ENCODE peak calls at places on chromosomes 5 and 9, in four cellular contexts. One of them, this sample, is unnamed.

GRCh38 chr9:121759996-121760395 is 108.6 kb downstream of the DAB2IP start:
- DNase-seq in GM13976: no peak
- DNase-seq in foreskin fibroblast: no peak
- DNase-seq in MCF 10A: no peak
- DNase-seq in this sample: no peak

GRCh38 chr9:87434341-87434740 is 63.3 kb upstream of the DAPK1 start:
- DNase-seq in GM13976: no peak
- DNase-seq in foreskin fibroblast: no peak
- DNase-seq in MCF 10A: no peak
- DNase-seq in this sample: no peak

GRCh38 chr9:121498487-121499176 is 1.0 kb downstream of the GGTA1 start:
- DNase-seq in GM13976: peak; percentile 44
- DNase-seq in foreskin fibroblast: peak; percentile 47
- DNase-seq in MCF 10A: peak; percentile 30
- DNase-seq in this sample: no peak

GRCh38 chr9:120904999-120905793 is 21.4 kb downstream of the TRAF1 start:
- DNase-seq in GM13976: no peak
- DNase-seq in foreskin fibroblast: no peak
- DNase-seq in MCF 10A: no peak
- DNase-seq in this sample: no peak

GRCh38 chr9:112295174-112295573 is 38.2 kb downstream of the PTBP3 start:
- DNase-seq in GM13976: no peak
- DNase-seq in foreskin fibroblast: no peak
- DNase-seq in MCF 10A: no peak
- DNase-seq in this sample: no peak

GRCh38 chr9:128144239-128145181 is 4.7 kb upstream of the LCN2 start:
- DNase-seq in GM13976: no peak
- DNase-seq in foreskin fibroblast: no peak
- DNase-seq in MCF 10A: no peak
- DNase-seq in this sample: peak; percentile 8

GRCh38 chr5:139180850-139181785 is 17.1 kb downstream of the SIL1 start:
- DNase-seq in GM13976: no peak
- DNase-seq in foreskin fibroblast: no peak
- DNase-seq in MCF 10A: no peak
- DNase-seq in this sample: no peak

GRCh38 chr9:37944671-37945481 is 40.9 kb upstream of the SLC25A51 start:
- DNase-seq in GM13976: no peak
- DNase-seq in foreskin fibroblast: no peak
- DNase-seq in MCF 10A: peak; percentile 74
- DNase-seq in this sample: no peak

GRCh38 chr5:64947031-64947430 is 178.3 kb downstream of the CWC27 start:
- DNase-seq in GM13976: no peak
- DNase-seq in foreskin fibroblast: no peak
- DNase-seq in MCF 10A: peak; percentile 35
- DNase-seq in this sample: no peak

GRCh38 chr5:151034422-151035379 is 14.3 kb downstream of the GPX3 start:
- DNase-seq in GM13976: no peak
- DNase-seq in foreskin fibroblast: no peak
- DNase-seq in MCF 10A: peak; percentile 79
- DNase-seq in this sample: no peak

GRCh38 chr5:157143127-157143959 is 678 bp upstream of the MED7 start:
- DNase-seq in GM13976: peak; percentile 66
- DNase-seq in foreskin fibroblast: peak; percentile 10
- DNase-seq in MCF 10A: peak; percentile 38
- DNase-seq in this sample: peak; percentile 31

GRCh38 chr5:120510994-120511686 is 47.0 kb downstream of the PRR16 start:
- DNase-seq in GM13976: no peak
- DNase-seq in foreskin fibroblast: no peak
- DNase-seq in MCF 10A: no peak
- DNase-seq in this sample: no peak

GRCh38 chr9:94692601-94693000 is 33.9 kb upstream of the AOPEP start:
- DNase-seq in GM13976: no peak
- DNase-seq in foreskin fibroblast: no peak
- DNase-seq in MCF 10A: no peak
- DNase-seq in this sample: no peak

GRCh38 chr5:135264451-135265445 is 134.3 kb downstream of the MACROH2A1 start:
- DNase-seq in GM13976: no peak
- DNase-seq in foreskin fibroblast: no peak
- DNase-seq in MCF 10A: no peak
- DNase-seq in this sample: no peak

GRCh38 chr5:92402045-92402444 is 1018.9 kb upstream of the ARRDC3 start:
- DNase-seq in GM13976: no peak
- DNase-seq in foreskin fibroblast: peak; percentile 20
- DNase-seq in MCF 10A: no peak
- DNase-seq in this sample: no peak

GRCh38 chr9:124471761-124472160 is 21.5 kb downstream of the ADGRD2 start:
- DNase-seq in GM13976: no peak
- DNase-seq in foreskin fibroblast: no peak
- DNase-seq in MCF 10A: no peak
- DNase-seq in this sample: no peak

GRCh38 chr5:158560170-158560569 is 539.5 kb downstream of the EBF1 start:
- DNase-seq in GM13976: peak; percentile 54
- DNase-seq in foreskin fibroblast: no peak
- DNase-seq in MCF 10A: peak; percentile 65
- DNase-seq in this sample: peak; percentile 82

GRCh38 chr9:135188681-135189151 is 101.2 kb downstream of the OLFM1 start:
- DNase-seq in GM13976: no peak
- DNase-seq in foreskin fibroblast: no peak
- DNase-seq in MCF 10A: no peak
- DNase-seq in this sample: no peak

GRCh38 chr5:1511651-1512540 is 11.9 kb downstream of the LPCAT1 start:
- DNase-seq in GM13976: no peak
- DNase-seq in foreskin fibroblast: peak; percentile 86
- DNase-seq in MCF 10A: peak; percentile 19
- DNase-seq in this sample: peak; percentile 42

GRCh38 chr9:108654566-108654965 is 201.2 kb downstream of the ACTL7B start:
- DNase-seq in GM13976: no peak
- DNase-seq in foreskin fibroblast: no peak
- DNase-seq in MCF 10A: no peak
- DNase-seq in this sample: no peak

GRCh38 chr5:134541736-134542376 is 16.4 kb downstream of the JADE2 start:
- DNase-seq in GM13976: peak; percentile 68
- DNase-seq in foreskin fibroblast: no peak
- DNase-seq in MCF 10A: peak; percentile 35
- DNase-seq in this sample: no peak

GRCh38 chr5:180623411-180623834 is 26.0 kb downstream of the FLT4 start:
- DNase-seq in GM13976: no peak
- DNase-seq in foreskin fibroblast: no peak
- DNase-seq in MCF 10A: no peak
- DNase-seq in this sample: no peak

GRCh38 chr9:72477862-72478564 is 43.4 kb upstream of the TMC1 start:
- DNase-seq in GM13976: peak; percentile 40
- DNase-seq in foreskin fibroblast: peak; percentile 56
- DNase-seq in MCF 10A: peak; percentile 86
- DNase-seq in this sample: no peak

GRCh38 chr9:114072181-114073140 is 5.6 kb downstream of the AMBP start:
- DNase-seq in GM13976: no peak
- DNase-seq in foreskin fibroblast: no peak
- DNase-seq in MCF 10A: peak; percentile 28
- DNase-seq in this sample: no peak

GRCh38 chr5:75603421-75603820 is 7.8 kb upstream of the ANKDD1B start:
- DNase-seq in GM13976: no peak
- DNase-seq in foreskin fibroblast: no peak
- DNase-seq in MCF 10A: no peak
- DNase-seq in this sample: no peak

GRCh38 chr9:1871486-1872181 is 143.5 kb upstream of the SMARCA2 start:
- DNase-seq in GM13976: no peak
- DNase-seq in foreskin fibroblast: no peak
- DNase-seq in MCF 10A: peak; percentile 36
- DNase-seq in this sample: no peak

GRCh38 chr9:1870915-1871314 is 144.2 kb upstream of the SMARCA2 start:
- DNase-seq in GM13976: no peak
- DNase-seq in foreskin fibroblast: no peak
- DNase-seq in MCF 10A: no peak
- DNase-seq in this sample: no peak

GRCh38 chr9:1875251-1875851 is 139.8 kb upstream of the SMARCA2 start:
- DNase-seq in GM13976: no peak
- DNase-seq in foreskin fibroblast: no peak
- DNase-seq in MCF 10A: no peak
- DNase-seq in this sample: no peak

DNA sequence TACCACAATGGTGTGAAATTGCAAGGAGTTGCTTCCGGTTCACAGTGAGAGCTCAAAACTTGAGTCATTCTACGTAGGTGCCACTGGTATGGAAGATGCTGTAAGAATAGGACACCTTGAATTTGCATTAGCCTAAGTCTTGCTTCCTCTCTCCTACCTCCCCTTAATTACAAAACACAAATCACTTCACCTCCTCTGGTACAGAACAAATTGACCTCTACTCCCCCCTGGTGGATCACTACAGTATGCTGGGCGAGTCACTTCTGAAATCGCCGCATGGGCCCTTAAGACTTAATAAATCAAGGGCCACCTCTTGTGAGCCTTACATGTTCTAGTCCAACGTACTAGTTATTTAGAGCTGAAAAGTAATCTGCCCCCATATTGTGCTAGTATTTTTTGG is 145.3 kb upstream of the SMARCA2 start:
- DNase-seq in GM13976: peak; percentile 22
- DNase-seq in foreskin fibroblast: no peak
- DNase-seq in MCF 10A: peak; percentile 54
- DNase-seq in this sample: peak; percentile 31
- TF ChIP-seq CTCF in GM13976: peak; percentile 49
- TF ChIP-seq CTCF in foreskin fibroblast: peak; percentile 34
- TF ChIP-seq CTCF in MCF 10A: peak; percentile 34
- TF ChIP-seq CTCF in this sample: peak; percentile 74

DNA sequence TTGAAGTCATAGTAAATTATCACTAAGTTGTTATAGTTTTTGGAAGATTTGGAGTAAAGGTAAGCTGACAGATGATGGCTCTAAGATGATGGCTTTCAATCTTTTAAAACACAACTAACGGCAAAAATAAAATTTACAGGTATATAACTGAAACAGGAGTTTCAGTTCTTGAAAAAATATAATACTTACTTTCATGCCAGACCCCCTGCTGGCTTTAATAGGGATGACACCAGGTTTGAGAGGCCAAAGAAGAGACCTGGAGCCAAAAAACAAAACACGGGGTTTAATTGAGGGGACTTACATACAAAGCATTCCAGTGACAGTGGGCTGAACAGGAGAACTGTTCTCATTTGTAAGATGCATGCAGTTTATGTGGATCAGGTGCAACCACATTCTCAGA is 301.7 kb upstream of the PCSK5 start:
- DNase-seq in GM13976: no peak
- DNase-seq in foreskin fibroblast: no peak
- DNase-seq in MCF 10A: peak; percentile 21
- DNase-seq in this sample: no peak
- TF ChIP-seq CTCF in GM13976: no peak
- TF ChIP-seq CTCF in foreskin fibroblast: no peak
- TF ChIP-seq CTCF in MCF 10A: no peak
- TF ChIP-seq CTCF in this sample: peak; percentile 71

DNA sequence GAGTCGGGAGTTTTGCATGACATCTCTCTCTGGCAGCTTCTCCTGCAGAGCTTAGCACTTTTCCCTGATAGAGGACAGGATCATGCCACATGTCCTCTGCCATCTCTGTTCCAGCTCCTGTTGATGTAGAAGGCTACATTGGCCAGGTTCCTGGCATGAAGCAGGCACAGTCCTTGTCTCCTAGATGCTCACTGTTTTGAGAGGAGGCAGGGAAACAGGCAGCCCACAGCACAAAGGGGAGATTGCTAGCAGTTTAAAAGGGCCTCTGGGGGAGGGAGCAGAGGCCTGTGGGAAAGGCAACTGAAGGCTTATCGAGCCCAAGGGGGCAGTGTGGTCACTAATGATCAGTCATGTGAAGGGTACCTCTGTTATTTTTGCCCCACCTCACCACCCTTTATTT is 10.7 kb downstream of the ARHGAP26 start:
- DNase-seq in GM13976: no peak
- DNase-seq in foreskin fibroblast: no peak
- DNase-seq in MCF 10A: no peak
- DNase-seq in this sample: no peak
- TF ChIP-seq CTCF in GM13976: no peak
- TF ChIP-seq CTCF in foreskin fibroblast: no peak
- TF ChIP-seq CTCF in MCF 10A: no peak
- TF ChIP-seq CTCF in this sample: no peak

GRCh38 chr5:97991236-97991635 is 782.2 kb upstream of the RGMB start:
- DNase-seq in GM13976: no peak
- DNase-seq in foreskin fibroblast: no peak
- DNase-seq in MCF 10A: no peak
- DNase-seq in this sample: no peak

GRCh38 chr5:97980291-97980690 is 793.2 kb upstream of the RGMB start:
- DNase-seq in GM13976: no peak
- DNase-seq in foreskin fibroblast: no peak
- DNase-seq in MCF 10A: no peak
- DNase-seq in this sample: no peak

DNA sequence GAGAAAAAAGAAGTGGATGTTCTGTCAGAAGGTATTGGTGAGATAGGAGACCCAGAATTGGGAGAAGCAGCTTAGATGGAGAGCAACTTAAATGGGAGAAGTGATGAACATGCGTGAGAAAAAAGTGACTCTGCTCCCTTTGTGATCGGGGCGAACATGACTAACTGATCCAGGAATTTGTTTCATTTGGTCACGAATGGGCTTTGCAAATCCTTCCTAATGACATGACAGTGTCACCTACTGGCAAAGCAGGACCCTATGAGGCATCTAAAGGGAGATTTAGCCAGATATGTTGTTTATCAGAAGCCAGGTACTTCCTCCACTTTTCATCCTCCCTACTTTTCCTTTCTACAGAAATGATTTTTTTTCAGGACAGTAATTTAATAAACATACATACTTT is 787.4 kb upstream of the RGMB start:
- DNase-seq in GM13976: no peak
- DNase-seq in foreskin fibroblast: peak; percentile 47
- DNase-seq in MCF 10A: peak; percentile 55
- DNase-seq in this sample: no peak
- TF ChIP-seq CTCF in GM13976: no peak
- TF ChIP-seq CTCF in foreskin fibroblast: peak; percentile 8
- TF ChIP-seq CTCF in MCF 10A: no peak
- TF ChIP-seq CTCF in this sample: no peak

GRCh38 chr5:149641000-149641576 is 59.8 kb downstream of the ARHGEF37 start:
- DNase-seq in GM13976: no peak
- DNase-seq in foreskin fibroblast: no peak
- DNase-seq in MCF 10A: no peak
- DNase-seq in this sample: no peak
- TF ChIP-seq CTCF in GM13976: no peak
- TF ChIP-seq CTCF in foreskin fibroblast: no peak
- TF ChIP-seq CTCF in MCF 10A: no peak
- TF ChIP-seq CTCF in this sample: no peak

DNA sequence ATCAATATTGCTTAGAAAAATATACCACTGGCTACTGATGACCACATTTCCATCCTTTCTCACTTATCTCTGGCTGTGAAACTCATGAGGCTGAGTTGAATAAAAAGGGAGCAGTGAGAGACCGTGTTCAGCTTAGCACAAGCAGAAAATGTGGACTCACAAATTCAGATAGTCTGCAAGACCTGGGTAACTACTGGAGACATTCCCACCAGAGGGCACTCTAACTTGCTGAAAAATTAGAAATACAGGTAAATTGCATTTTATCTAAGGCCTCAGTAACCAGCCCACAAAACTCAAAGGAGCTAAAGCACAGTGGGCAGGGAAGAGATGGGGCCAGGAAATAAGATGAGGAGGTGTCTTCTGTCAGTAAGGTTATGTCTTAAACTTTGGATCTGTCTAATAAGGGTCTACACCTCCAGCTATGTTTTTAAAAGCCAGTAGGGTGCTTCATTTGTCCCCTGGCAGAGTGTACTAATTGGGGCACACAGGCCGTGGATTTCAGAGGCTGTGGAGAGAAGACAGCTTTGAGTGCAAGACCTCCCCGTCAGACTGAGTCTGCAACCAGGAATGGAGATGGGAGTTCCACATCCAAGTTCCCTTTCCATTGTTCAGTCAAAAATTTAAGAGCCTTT is 8.7 kb upstream of the NDUFB6 start:
- DNase-seq in GM13976: peak; percentile 59
- DNase-seq in foreskin fibroblast: peak; percentile 42
- DNase-seq in MCF 10A: peak; percentile 67
- DNase-seq in this sample: no peak
- TF ChIP-seq CTCF in GM13976: peak; percentile 65
- TF ChIP-seq CTCF in foreskin fibroblast: peak; percentile 58
- TF ChIP-seq CTCF in MCF 10A: peak; percentile 56
- TF ChIP-seq CTCF in this sample: peak; percentile 45